ENCODE peak calls at places on chromosomes 16 and 17, in six cellular contexts. R is heart right ventricle; B is psoas muscle; M is CD4-positive, CD25-positive, alpha-beta regulatory T cell; J is mesendoderm; D is body of pancreas. E is an unnamed sample.

GRCh38 chr17:81448442-81448841 is 53.2 kb downstream of the BAHCC1 start:
- DNase-seq in M (no peak), R (no peak), J (no peak), B (no peak), D (no peak), E (no peak)

GRCh38 chr16:87945351-87946042 is 5.7 kb upstream of the BANP start:
- DNase-seq in M (peak), R (peak), J (peak), D (peak), B (peak), E (peak)

GRCh38 chr17:7213895-7214299 is 5.7 kb downstream of the DLG4 start:
- DNase-seq in J (peak), B (no peak), D (peak), R (peak), M (no peak), E (peak)

GRCh38 chr17:2071421-2072281 is 16.7 kb downstream of the HIC1 start:
- DNase-seq in R (no peak), D (no peak), B (peak), M (no peak), J (no peak), E (peak)

GRCh38 chr17:61065263-61065773 is 334.3 kb upstream of the TBX2 start:
- DNase-seq in J (peak), B (no peak), M (no peak), R (peak), D (no peak), E (no peak)

GRCh38 chr17:57783338-57783742 is 38.2 kb upstream of the CCDC182 start:
- DNase-seq in B (peak), D (peak), M (peak), J (peak), R (peak), E (peak)

GRCh38 chr17:80000955-80001354 is 34.7 kb downstream of the TBC1D16 start:
- DNase-seq in R (peak), J (no peak), B (no peak), M (no peak), D (no peak), E (peak)

GRCh38 chr17:56707312-56708219 is 114.1 kb downstream of the NOG start:
- DNase-seq in D (no peak), M (no peak), B (no peak), J (peak), R (no peak), E (no peak)

GRCh38 chr17:13541032-13541480 is 60.7 kb downstream of the HS3ST3A1 start:
- DNase-seq in B (no peak), M (no peak), R (no peak), J (no peak), D (no peak), E (no peak)

GRCh38 chr17:33442320-33442719 is 149.2 kb upstream of the ASIC2 start:
- DNase-seq in D (no peak), R (no peak), J (no peak), B (no peak), M (no peak), E (no peak)

GRCh38 chr16:85522842-85523601 is 90.1 kb upstream of the GSE1 start:
- DNase-seq in J (peak), R (peak), B (no peak), D (peak), M (no peak), E (peak)
- H3K27ac ChIP-seq in J (no peak), R (peak), B (no peak), D (peak), M (no peak), E (no peak)

GRCh38 chr17:77126519-77126918 is 14.2 kb upstream of the SEC14L1 start:
- DNase-seq in M (no peak), B (no peak), J (no peak), R (no peak), D (peak), E (no peak)

GRCh38 chr17:77125432-77125901 is 15.3 kb upstream of the SEC14L1 start:
- DNase-seq in J (no peak), D (no peak), B (no peak), R (no peak), M (no peak), E (no peak)

GRCh38 chr17:77127735-77128361 is 12.9 kb upstream of the SEC14L1 start:
- DNase-seq in R (peak), M (peak), D (peak), B (peak), J (no peak), E (peak)

GRCh38 chr17:77120866-77121265 is 19.9 kb upstream of the SEC14L1 start:
- DNase-seq in M (no peak), R (no peak), J (no peak), B (no peak), D (no peak), E (no peak)

GRCh38 chr17:77124192-77124908 is 16.4 kb upstream of the SEC14L1 start:
- DNase-seq in B (no peak), D (no peak), J (no peak), M (no peak), R (peak), E (peak)
- H3K4me3 ChIP-seq in B (no peak), D (no peak), J (no peak), M (no peak), R (no peak), E (no peak)

DNA sequence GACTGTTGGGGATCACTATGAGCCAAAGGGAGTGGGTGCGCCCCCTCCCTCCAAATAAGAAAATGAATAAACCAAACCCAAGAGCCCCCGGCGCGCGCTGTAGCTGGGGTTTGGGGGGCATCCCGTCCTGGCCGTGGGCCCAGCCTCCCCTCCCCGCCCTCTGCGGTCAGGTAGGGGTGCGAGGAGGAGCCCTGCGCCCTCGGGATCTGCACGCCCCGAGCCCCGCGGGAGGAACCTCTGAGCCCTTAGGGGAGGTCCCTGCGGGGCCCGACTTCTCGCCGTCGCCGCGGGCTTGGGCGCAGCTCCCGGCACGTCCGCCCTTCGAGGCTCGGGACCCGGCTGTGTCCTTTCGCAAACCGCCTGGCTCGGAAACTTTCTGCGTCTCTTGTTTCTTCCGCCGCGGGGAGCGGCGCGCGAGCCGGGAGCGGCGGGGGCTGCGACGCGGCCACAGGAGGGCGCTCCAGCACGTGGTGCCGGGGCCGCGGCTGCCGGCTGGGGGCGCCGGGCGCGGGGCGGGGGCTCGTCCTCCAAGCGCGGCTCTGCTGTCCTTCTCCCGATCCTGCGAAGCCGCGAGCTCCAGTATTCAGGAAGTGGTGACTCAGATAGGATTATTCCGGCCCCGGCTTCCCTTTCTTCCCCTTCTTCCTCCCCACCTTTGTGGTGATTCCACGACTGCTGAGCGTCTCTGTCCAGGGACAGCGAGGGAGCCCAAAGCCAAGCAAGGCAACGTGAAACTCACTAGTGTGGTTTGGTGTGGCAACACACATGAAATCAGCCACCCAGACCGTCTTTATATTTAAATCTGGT is 1.6 kb downstream of the PITPNC1 start:
- DNase-seq in J (peak), R (peak), B (peak), D (peak), M (peak), E (peak)
- H3K27ac ChIP-seq in J (peak), R (peak), B (peak), D (peak), M (peak), E (peak)

DNA sequence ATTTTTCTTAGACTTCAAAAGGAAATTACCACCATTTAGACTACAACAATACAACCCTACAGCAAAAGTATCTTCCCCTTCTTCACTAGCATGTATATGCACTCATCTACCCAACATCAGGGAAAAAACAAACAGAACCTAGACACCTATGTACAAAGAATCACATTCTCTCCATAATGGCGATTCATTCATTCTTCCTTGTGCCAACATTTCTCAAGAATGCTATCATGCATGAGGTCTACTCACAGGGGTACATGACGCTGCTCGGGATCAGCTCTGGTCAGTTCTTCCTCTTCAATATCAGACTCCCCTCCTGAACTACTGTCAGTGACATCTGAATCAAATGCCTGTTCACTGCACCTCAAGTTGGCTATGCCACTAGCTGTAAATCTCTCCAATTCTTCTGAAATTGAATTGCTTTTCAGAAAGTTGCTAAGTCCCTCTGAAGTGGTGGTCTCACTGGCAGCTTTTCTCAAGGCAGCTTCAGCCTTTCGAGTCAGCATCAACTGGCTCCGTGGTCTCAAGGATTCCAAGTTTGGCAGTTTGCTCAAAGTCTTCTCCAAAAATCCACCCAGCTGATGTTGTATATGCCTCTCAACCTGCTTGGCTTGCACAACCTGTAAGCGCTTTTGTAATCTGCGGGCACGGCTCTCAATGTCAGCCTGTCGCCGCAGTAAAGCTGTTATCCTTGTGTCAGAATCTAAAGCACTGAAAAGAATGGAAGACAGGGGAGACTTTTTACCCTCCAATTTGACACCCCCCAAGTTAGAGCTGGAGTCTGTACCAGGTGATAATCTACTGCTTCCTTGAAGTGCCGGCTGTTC is 22.4 kb downstream of the KANSL1 start:
- DNase-seq in M (no peak), J (no peak), D (no peak), R (no peak), B (no peak), E (no peak)
- H3K4me3 ChIP-seq in M (peak), J (no peak), D (no peak), R (no peak), B (no peak), E (no peak)

GRCh38 chr16:12508054-12508453 is 295.6 kb downstream of the CPPED1 start:
- DNase-seq in M (no peak), J (no peak), R (no peak), D (no peak), B (no peak), E (no peak)
- H3K27ac ChIP-seq in M (no peak), J (no peak), R (no peak), D (no peak), B (no peak), E (no peak)

GRCh38 chr17:28092109-28092508 is 49.6 kb downstream of the NLK start:
- DNase-seq in B (no peak), D (no peak), M (no peak), J (no peak), R (no peak), E (no peak)

GRCh38 chr17:28093999-28094716 is 51.7 kb downstream of the NLK start:
- DNase-seq in D (no peak), J (no peak), B (no peak), M (no peak), R (no peak), E (no peak)

GRCh38 chr17:28086519-28086918 is 44.0 kb downstream of the NLK start:
- DNase-seq in M (no peak), B (no peak), R (no peak), J (no peak), D (no peak), E (no peak)

GRCh38 chr17:28087743-28088142 is 45.3 kb downstream of the NLK start:
- DNase-seq in M (no peak), J (no peak), D (no peak), R (no peak), B (no peak), E (no peak)

GRCh38 chr17:28090551-28090950 is 48.1 kb downstream of the NLK start:
- DNase-seq in J (no peak), B (no peak), R (no peak), M (no peak), D (no peak), E (no peak)
- H3K4me3 ChIP-seq in J (no peak), B (no peak), R (no peak), M (no peak), D (no peak), E (no peak)